ENCODE peak calls at places on chromosomes 2 and 18, in five cellular contexts. V is ACHN; R is stimulated activated CD8-positive, alpha-beta memory T cell treated with anti-CD3 and anti-CD28 coated beads, Interleukin-15, amount 100 ng/mL, for 24 hours; S is CD8-positive, alpha-beta memory T cell; I is stimulated activated CD4-positive, alpha-beta T cell treated with anti-CD3 and anti-CD28 coated beads, Interleukin-15, amount 100 ng/mL, for 1 hour. F is an unnamed sample.

GRCh38 chr18:73461780-73462059 is 593.9 kb upstream of the NETO1 start:
- DNase-seq in V (no peak), R (no peak), S (no peak), I (no peak), F (no peak)

GRCh38 chr2:12796617-12797016 is 79.9 kb downstream of the TRIB2 start:
- DNase-seq in V (no peak), R (no peak), S (no peak), I (no peak), F (no peak)

GRCh38 chr2:66110646-66111045 is 324.3 kb upstream of the MEIS1 start:
- DNase-seq in V (no peak), R (no peak), S (no peak), I (no peak), F (no peak)

GRCh38 chr2:105418527-105418926 is 19.7 kb upstream of the FHL2 start:
- DNase-seq in V (no peak), R (no peak), S (no peak), I (no peak), F (no peak)

GRCh38 chr18:51721388-51721787 is 523.9 kb upstream of the MEX3C start:
- DNase-seq in V (no peak), R (no peak), S (no peak), I (no peak), F (no peak)

GRCh38 chr2:106159867-106160785 is 34.0 kb downstream of the UXS1 start:
- DNase-seq in V (no peak), R (no peak), S (peak), I (peak), F (no peak)

GRCh38 chr2:96409543-96410184 is 74.1 kb downstream of the NCAPH start:
- DNase-seq in V (no peak), R (no peak), S (no peak), I (no peak), F (no peak)

GRCh38 chr2:25444608-25445270 is 103.0 kb upstream of the DNMT3A start:
- DNase-seq in V (no peak), R (no peak), S (no peak), I (no peak), F (no peak)

GRCh38 chr2:34307636-34308035 is 708.5 kb upstream of the FAM98A start:
- DNase-seq in V (no peak), R (no peak), S (no peak), I (no peak), F (no peak)

GRCh38 chr18:63237486-63237885 is 82.1 kb downstream of the BCL2 start:
- DNase-seq in V (peak), R (no peak), S (no peak), I (no peak), F (no peak)

GRCh38 chr2:31270136-31270535 is 36.2 kb downstream of the EHD3 start:
- DNase-seq in V (peak), R (no peak), S (no peak), I (no peak), F (no peak)

GRCh38 chr2:55120634-55121359 is 70.5 kb upstream of the RTN4 start:
- DNase-seq in V (no peak), R (no peak), S (no peak), I (no peak), F (no peak)

GRCh38 chr2:239201531-239201876 is 199.3 kb downstream of the HDAC4 start:
- DNase-seq in V (no peak), R (no peak), S (no peak), I (no peak), F (no peak)

GRCh38 chr18:64415218-64415617 is 266.3 kb upstream of the LINC00305 start:
- DNase-seq in V (no peak), R (no peak), S (no peak), I (no peak), F (no peak)

GRCh38 chr2:178886006-178886405 is 78.8 kb upstream of the TTN start:
- DNase-seq in V (no peak), R (no peak), S (no peak), I (no peak), F (no peak)

GRCh38 chr2:241803387-241804325 is 5.3 kb upstream of the NEU4 start:
- DNase-seq in V (peak), R (no peak), S (peak), I (no peak), F (peak)

GRCh38 chr18:9066817-9067306 is 35.6 kb upstream of the NDUFV2 start:
- DNase-seq in V (no peak), R (no peak), S (no peak), I (no peak), F (no peak)

GRCh38 chr2:217585362-217585761 is 417.4 kb downstream of the TNS1 start:
- DNase-seq in V (no peak), R (no peak), S (no peak), I (no peak), F (no peak)

GRCh38 chr2:216341151-216341550 is 31.1 kb downstream of the MARCHF4 start:
- DNase-seq in V (no peak), R (no peak), S (no peak), I (no peak), F (no peak)

GRCh38 chr2:199914372-199914958 is 3.4 kb downstream of the C2orf69 start:
- DNase-seq in V (no peak), R (no peak), S (no peak), I (no peak), F (no peak)

GRCh38 chr2:223058952-223059716 is 7.1 kb downstream of the KCNE4 start:
- DNase-seq in V (no peak), R (no peak), S (no peak), I (no peak), F (no peak)

GRCh38 chr18:48328473-48329205 is 80.5 kb downstream of the ZBTB7C start:
- DNase-seq in V (peak), R (no peak), S (no peak), I (no peak), F (no peak)

GRCh38 chr18:45493830-45494229 is 121.4 kb upstream of the SLC14A2 start:
- DNase-seq in V (no peak), R (no peak), S (no peak), I (no peak), F (no peak)

GRCh38 chr2:177906041-177906718 is 166.4 kb downstream of the PDE11A start:
- DNase-seq in V (peak), R (peak), S (peak), I (peak), F (peak)

GRCh38 chr2:212227755-212228154 is 310.8 kb downstream of the ERBB4 start:
- DNase-seq in V (no peak), R (no peak), S (no peak), I (no peak), F (no peak)

GRCh38 chr2:37552339-37552738 is 119.1 kb downstream of the CDC42EP3 start:
- DNase-seq in V (no peak), R (no peak), S (no peak), I (no peak), F (no peak)

GRCh38 chr2:65130440-65131175 is 702 bp upstream of the RAB1A start:
- DNase-seq in V (no peak), R (no peak), S (no peak), I (no peak), F (no peak)

GRCh38 chr2:218180728-218181127 is 14.0 kb upstream of the CXCR1 start:
- DNase-seq in V (no peak), R (no peak), S (no peak), I (no peak), F (no peak)

GRCh38 chr18:677951-678363 is 20.5 kb downstream of the TYMS start:
- DNase-seq in V (no peak), R (no peak), S (no peak), I (no peak), F (no peak)

GRCh38 chr2:108918156-108918845 is 70.7 kb downstream of the EDAR start:
- DNase-seq in V (no peak), R (no peak), S (no peak), I (no peak), F (no peak)

GRCh38 chr2:161586517-161587167 is 37.6 kb upstream of the SLC4A10 start:
- DNase-seq in V (peak), R (no peak), S (no peak), I (no peak), F (no peak)

GRCh38 chr18:31880186-31880898 is 62.6 kb downstream of the TRAPPC8 start:
- DNase-seq in V (no peak), R (no peak), S (no peak), I (no peak), F (no peak)

GRCh38 chr2:142307716-142308115 is 176.9 kb upstream of the LRP1B start:
- DNase-seq in V (no peak), R (no peak), S (no peak), I (no peak), F (no peak)

GRCh38 chr2:137886432-137886831 is 77.8 kb upstream of the HNMT start:
- DNase-seq in V (peak), R (no peak), S (no peak), I (no peak), F (no peak)

GRCh38 chr2:2647156-2647555 is 316.1 kb upstream of the MYT1L start:
- DNase-seq in V (peak), R (no peak), S (no peak), I (no peak), F (no peak)

GRCh38 chr2:45651415-45652089 is at the start of gene PRKCE:
- DNase-seq in V (peak), R (peak), S (peak), I (peak), F (no peak)